ENCODE peak calls at places on chromosomes 5 and 9, in seven cellular contexts. W is neuronal stem cell, K is H1, X is H9, B is mesenchymal stem cell, M is IMR-90, Q is trophoblast cell. H is an unnamed sample.

GRCh38 chr9:117487555-117488175 is 72.8 kb upstream of the ASTN2 start:
- DNase-seq in W (peak), M (peak), X (peak), Q (peak), K (peak), B (peak), H (peak)

GRCh38 chr5:107154598-107154997 is 516.1 kb downstream of the EFNA5 start:
- DNase-seq in Q (no peak), W (no peak), K (no peak), M (no peak), B (no peak), X (no peak), H (no peak)

GRCh38 chr5:132010645-132011560 is 555 bp downstream of the ACSL6 start:
- DNase-seq in W (no peak), B (no peak), M (no peak), K (peak), Q (no peak), X (peak), H (no peak)

GRCh38 chr5:112643339-112643971 is 94.2 kb upstream of the APC start:
- DNase-seq in M (no peak), X (no peak), K (no peak), Q (no peak), W (no peak), B (no peak), H (peak)

GRCh38 chr5:34817558-34818351 is 21.2 kb upstream of the TTC23L start:
- DNase-seq in B (no peak), M (no peak), X (no peak), W (no peak), Q (peak), K (no peak), H (no peak)

GRCh38 chr9:14311940-14312572 is 1.9 kb downstream of the NFIB start:
- DNase-seq in K (no peak), X (no peak), B (no peak), W (no peak), M (no peak), Q (no peak), H (no peak)

GRCh38 chr5:100841358-100842076 is 61.6 kb downstream of the ST8SIA4 start:
- DNase-seq in Q (peak), W (no peak), K (no peak), X (no peak), M (no peak), B (peak), H (peak)

GRCh38 chr5:175718401-175719108 is 60.7 kb downstream of the HRH2 start:
- DNase-seq in X (no peak), W (peak), Q (peak), K (peak), B (peak), M (no peak), H (peak)

GRCh38 chr5:1007221-1007680 is 1.4 kb upstream of the NKD2 start:
- DNase-seq in W (no peak), B (no peak), K (peak), X (no peak), M (no peak), Q (no peak), H (no peak)

GRCh38 chr5:164553851-164554250 is 1048.4 kb downstream of the MAT2B start:
- DNase-seq in M (no peak), K (no peak), B (no peak), W (no peak), X (no peak), Q (no peak), H (no peak)

GRCh38 chr5:95022967-95023695 is 261.8 kb downstream of the MCTP1 start:
- DNase-seq in B (peak), M (no peak), W (no peak), Q (no peak), K (no peak), X (no peak), H (no peak)

GRCh38 chr5:102946971-102947370 is 173.0 kb downstream of the GIN1 start:
- DNase-seq in M (no peak), K (no peak), W (no peak), X (no peak), B (no peak), Q (no peak), H (no peak)

GRCh38 chr9:97747201-97747965 is 50.2 kb upstream of the XPA start:
- DNase-seq in K (no peak), X (no peak), B (no peak), W (peak), M (no peak), Q (no peak), H (peak)

GRCh38 chr5:138536665-138537315 is 6.2 kb downstream of the ETF1 start:
- DNase-seq in Q (no peak), K (peak), B (peak), X (no peak), W (no peak), M (no peak), H (peak)

GRCh38 chr9:133580971-133581370 is 28.2 kb downstream of the FAM163B start:
- DNase-seq in W (no peak), K (no peak), M (no peak), B (peak), Q (no peak), X (no peak), H (no peak)

GRCh38 chr5:170632266-170632984 is 128.6 kb downstream of the KCNIP1 start:
- DNase-seq in K (no peak), B (peak), M (no peak), W (no peak), X (peak), Q (peak), H (peak)

GRCh38 chr5:107501965-107502691 is 168.6 kb downstream of the EFNA5 start:
- DNase-seq in M (peak), K (no peak), Q (peak), W (no peak), X (no peak), B (peak), H (peak)

GRCh38 chr9:94839398-94839797 is 112.9 kb downstream of the AOPEP start:
- DNase-seq in K (no peak), X (no peak), Q (no peak), W (no peak), M (no peak), B (no peak), H (no peak)

GRCh38 chr9:94843089-94843488 is 116.6 kb downstream of the AOPEP start:
- DNase-seq in K (peak), X (no peak), B (no peak), W (no peak), M (no peak), Q (no peak), H (peak)

GRCh38 chr9:94840738-94841137 is 114.2 kb downstream of the AOPEP start:
- DNase-seq in X (no peak), Q (no peak), W (no peak), B (no peak), M (no peak), K (no peak), H (no peak)

GRCh38 chr9:94833802-94834201 is 107.3 kb downstream of the AOPEP start:
- DNase-seq in X (no peak), W (no peak), M (no peak), Q (no peak), K (no peak), B (no peak), H (no peak)

GRCh38 chr9:94837404-94837803 is 110.9 kb downstream of the AOPEP start:
- DNase-seq in W (no peak), X (no peak), B (no peak), K (no peak), Q (no peak), M (no peak), H (no peak)
- H3K4ac ChIP-seq in W (no peak), X (no peak), B (no peak), K (no peak), Q (no peak), M (no peak), H (no peak)

GRCh38 chr5:126949475-126949874 is 80.9 kb downstream of the MARCHF3 start:
- DNase-seq in M (no peak), X (no peak), W (no peak), Q (no peak), B (no peak), K (no peak), H (no peak)

GRCh38 chr5:126956991-126957390 is 73.4 kb downstream of the MARCHF3 start:
- DNase-seq in Q (no peak), K (no peak), W (no peak), M (no peak), X (no peak), B (no peak), H (no peak)

GRCh38 chr5:126959188-126959587 is 71.2 kb downstream of the MARCHF3 start:
- DNase-seq in W (no peak), X (no peak), Q (no peak), B (no peak), K (no peak), M (no peak), H (no peak)

DNA sequence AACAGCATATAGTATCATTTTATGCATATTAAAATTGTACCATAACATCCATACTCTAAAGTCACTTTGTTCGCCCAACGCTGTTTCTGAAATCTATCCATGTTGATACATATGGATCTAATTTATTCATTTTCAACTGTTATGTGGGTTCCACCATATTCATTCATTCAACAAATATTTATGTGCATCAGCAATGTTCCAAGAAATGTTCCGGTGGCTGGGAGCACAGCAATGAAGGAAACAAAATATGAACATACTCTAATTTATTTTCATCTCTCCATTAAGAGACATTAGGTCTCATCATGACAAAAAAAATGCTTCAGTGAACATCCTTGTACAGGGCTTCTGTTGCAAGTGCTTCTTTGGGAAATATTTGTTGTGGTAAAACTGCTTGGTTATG is 75.4 kb downstream of the MARCHF3 start:
- DNase-seq in M (no peak), X (no peak), W (no peak), Q (no peak), K (no peak), B (no peak), H (no peak)
- H3K4ac ChIP-seq in M (no peak), X (no peak), W (no peak), Q (no peak), K (no peak), B (no peak), H (no peak)

DNA sequence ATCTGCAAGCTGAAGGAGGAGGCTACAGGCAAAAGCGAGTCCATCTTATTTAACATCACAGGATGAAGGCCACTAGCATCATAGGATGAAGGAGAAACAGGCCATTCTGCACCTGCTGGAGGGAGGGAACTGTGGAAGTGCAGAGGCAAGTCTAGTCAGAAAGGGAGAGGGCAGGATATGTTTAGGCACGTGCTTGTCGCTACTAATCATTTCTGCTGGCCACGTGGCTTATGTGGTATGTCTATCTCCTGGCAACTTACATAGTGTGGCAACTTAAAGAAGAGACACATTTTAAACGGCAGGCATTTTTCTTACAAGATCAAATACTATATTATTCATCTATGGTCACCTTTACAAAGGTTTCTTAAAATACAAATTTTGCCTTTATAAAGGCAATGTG is 74.0 kb downstream of the GNAQ start:
- DNase-seq in W (no peak), B (no peak), X (no peak), K (no peak), Q (peak), M (no peak), H (no peak)
- H3K4ac ChIP-seq in W (no peak), B (no peak), X (no peak), K (no peak), Q (no peak), M (no peak), H (no peak)

GRCh38 chr5:31635446-31635845 is 3.5 kb upstream of the PDZD2 start:
- DNase-seq in B (no peak), X (no peak), K (no peak), W (no peak), M (no peak), Q (no peak), H (no peak)
- H3K4ac ChIP-seq in B (no peak), X (no peak), K (no peak), W (no peak), M (no peak), Q (no peak), H (no peak)

GRCh38 chr5:128074171-128074570 is 9.4 kb upstream of the SLC12A2 start:
- DNase-seq in X (no peak), M (no peak), W (no peak), B (no peak), K (no peak), Q (no peak), H (no peak)
- H3K4ac ChIP-seq in X (no peak), M (no peak), W (no peak), B (no peak), K (no peak), Q (no peak), H (no peak)

GRCh38 chr5:74579215-74579614 is 61.3 kb downstream of the ENC1 start:
- DNase-seq in X (no peak), W (no peak), B (no peak), K (no peak), M (no peak), Q (no peak), H (no peak)
- H3K4ac ChIP-seq in X (no peak), W (no peak), B (no peak), K (no peak), M (no peak), Q (no peak), H (no peak)

GRCh38 chr9:134940236-134941208 is 22.8 kb upstream of the FCN1 start:
- DNase-seq in Q (no peak), B (no peak), W (no peak), X (no peak), K (no peak), M (no peak), H (no peak)
- H3K4ac ChIP-seq in Q (no peak), B (no peak), W (peak), X (no peak), K (no peak), M (no peak), H (no peak)

GRCh38 chr9:87338075-87338989 is 159.3 kb upstream of the DAPK1 start:
- DNase-seq in B (no peak), Q (peak), X (no peak), M (no peak), K (no peak), W (no peak), H (peak)

GRCh38 chr9:87334366-87334765 is 163.3 kb upstream of the DAPK1 start:
- DNase-seq in X (no peak), Q (no peak), W (no peak), M (no peak), K (no peak), B (no peak), H (no peak)

GRCh38 chr9:87336914-87337333 is 160.7 kb upstream of the DAPK1 start:
- DNase-seq in X (no peak), M (peak), K (no peak), B (peak), Q (peak), W (peak), H (peak)

GRCh38 chr9:87337335-87338074 is 160.2 kb upstream of the DAPK1 start:
- DNase-seq in X (peak), Q (peak), B (peak), M (no peak), W (peak), K (no peak), H (peak)

GRCh38 chr9:87336407-87336806 is 161.3 kb upstream of the DAPK1 start:
- DNase-seq in X (no peak), K (no peak), B (peak), M (no peak), W (no peak), Q (no peak), H (peak)
- H3K4ac ChIP-seq in X (no peak), K (no peak), B (no peak), M (no peak), W (peak), Q (no peak), H (no peak)

DNA sequence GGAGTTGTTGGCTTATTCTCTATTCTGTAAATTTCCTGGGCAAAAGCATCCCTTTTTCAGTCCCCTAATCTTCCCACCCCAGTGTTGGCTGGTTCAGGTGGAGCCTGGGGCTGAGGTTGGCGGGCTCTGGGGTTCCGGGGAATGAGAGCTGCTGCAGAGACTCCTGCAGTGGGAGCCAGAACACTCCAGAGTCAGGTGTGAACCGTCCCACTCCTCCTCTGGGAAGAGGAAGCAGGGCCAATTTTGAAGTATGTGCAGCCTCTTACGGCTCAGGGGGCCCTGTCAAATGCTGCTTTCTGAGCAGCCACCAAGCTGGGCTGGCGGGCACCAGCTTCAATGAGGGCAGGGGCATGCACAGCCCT is 42.9 kb downstream of the JADE2 start:
- DNase-seq in X (no peak), M (no peak), Q (no peak), B (no peak), K (no peak), W (no peak), H (no peak)
- H3K4ac ChIP-seq in X (no peak), M (peak), Q (no peak), B (no peak), K (no peak), W (no peak), H (no peak)

DNA sequence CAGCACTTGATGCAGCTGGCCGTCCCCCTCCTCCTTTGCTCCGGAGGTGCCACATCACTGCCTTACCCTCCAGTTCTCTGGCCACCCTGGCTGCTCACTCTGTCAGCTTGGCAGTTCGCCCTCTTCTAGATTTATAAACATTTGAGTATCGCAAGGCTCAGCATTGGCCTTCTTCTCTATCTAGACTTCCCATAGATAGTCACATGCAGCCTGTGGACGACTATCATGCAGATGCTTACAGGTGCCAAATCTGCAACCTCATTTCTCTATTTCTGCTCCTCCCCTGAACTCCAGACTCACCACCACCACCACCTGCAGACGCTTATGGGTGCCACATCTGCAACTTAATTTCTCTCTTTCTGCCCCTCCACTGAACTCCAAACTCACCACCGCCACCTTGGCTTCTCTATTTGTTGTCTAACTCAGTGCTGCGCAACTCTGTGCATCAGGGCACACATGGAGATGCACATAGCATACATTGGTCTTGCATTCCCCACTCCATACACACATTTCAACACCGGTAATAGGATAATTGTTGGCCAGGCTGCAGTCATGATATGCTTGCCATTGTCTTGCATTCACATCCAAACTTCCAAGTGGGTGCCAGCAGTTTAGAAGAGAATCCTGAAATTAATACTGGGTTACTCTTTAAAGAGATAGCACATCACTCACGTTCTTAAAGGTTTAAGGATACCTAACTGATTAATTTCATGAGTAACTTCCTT is 1.9 kb upstream of the DAP start:
- DNase-seq in K (no peak), M (peak), Q (peak), X (no peak), W (no peak), B (no peak), H (no peak)
- H3K4ac ChIP-seq in K (peak), M (peak), Q (no peak), X (no peak), W (no peak), B (no peak), H (no peak)

H was measured in mesendoderm.